ENCODE peak calls at places on chromosome 18, in four cellular contexts. One of them, this sample, is unnamed.

GRCh38 chr18:12420831-12421421 is 13.2 kb downstream of the PRELID3A start:
- DNase-seq in EL: no peak
- DNase-seq in KBM-7: peak; percentile 83
- DNase-seq in heart right ventricle: no peak
- DNase-seq in this sample: peak; percentile 58

GRCh38 chr18:5646739-5647138 is 102.9 kb upstream of the EPB41L3 start:
- DNase-seq in KBM-7: no peak
- DNase-seq in EL: no peak
- DNase-seq in heart right ventricle: no peak
- DNase-seq in this sample: no peak

GRCh38 chr18:56891870-56892269 is 240.7 kb downstream of the WDR7 start:
- DNase-seq in KBM-7: no peak
- DNase-seq in EL: no peak
- DNase-seq in heart right ventricle: no peak
- DNase-seq in this sample: no peak

GRCh38 chr18:21513292-21513691 is 87.2 kb downstream of the ESCO1 start:
- DNase-seq in KBM-7: no peak
- DNase-seq in heart right ventricle: no peak
- DNase-seq in EL: no peak
- DNase-seq in this sample: no peak

GRCh38 chr18:34248727-34249126 is 24.0 kb upstream of the NOL4 start:
- DNase-seq in KBM-7: no peak
- DNase-seq in heart right ventricle: no peak
- DNase-seq in EL: no peak
- DNase-seq in this sample: no peak

GRCh38 chr18:51135795-51136194 is 61.7 kb downstream of the MEX3C start:
- DNase-seq in heart right ventricle: no peak
- DNase-seq in EL: no peak
- DNase-seq in KBM-7: no peak
- DNase-seq in this sample: no peak

GRCh38 chr18:27713037-27713726 is 463.7 kb downstream of the CDH2 start:
- DNase-seq in KBM-7: no peak
- DNase-seq in EL: no peak
- DNase-seq in heart right ventricle: no peak
- DNase-seq in this sample: no peak

GRCh38 chr18:49368161-49368875 is 92.1 kb downstream of the DYM start:
- DNase-seq in KBM-7: no peak
- DNase-seq in heart right ventricle: no peak
- DNase-seq in EL: no peak
- DNase-seq in this sample: no peak

GRCh38 chr18:29644276-29644675 is 1398.3 kb downstream of the DSC3 start:
- DNase-seq in KBM-7: no peak
- DNase-seq in EL: peak; percentile 71
- DNase-seq in heart right ventricle: no peak
- DNase-seq in this sample: no peak

GRCh38 chr18:47725656-47726055 is 204.8 kb downstream of the SMAD2 start:
- DNase-seq in EL: no peak
- DNase-seq in KBM-7: no peak
- DNase-seq in heart right ventricle: no peak
- DNase-seq in this sample: no peak

GRCh38 chr18:7317804-7318231 is 86.9 kb downstream of the LRRC30 start:
- DNase-seq in heart right ventricle: no peak
- DNase-seq in EL: no peak
- DNase-seq in KBM-7: no peak
- DNase-seq in this sample: no peak

GRCh38 chr18:76721207-76721996 is 101.0 kb upstream of the ZNF236 start:
- DNase-seq in EL: no peak
- DNase-seq in KBM-7: no peak
- DNase-seq in heart right ventricle: no peak
- DNase-seq in this sample: no peak

GRCh38 chr18:11005528-11005927 is 143.8 kb downstream of the PIEZO2 start:
- DNase-seq in heart right ventricle: no peak
- DNase-seq in EL: peak; percentile 73
- DNase-seq in KBM-7: no peak
- DNase-seq in this sample: no peak

GRCh38 chr18:73842795-73843394 is 304.7 kb downstream of the FBXO15 start:
- DNase-seq in KBM-7: peak; percentile 30
- DNase-seq in EL: peak; percentile 40
- DNase-seq in heart right ventricle: peak; percentile 38
- DNase-seq in this sample: peak; percentile 72

GRCh38 chr18:79531386-79531785 is 135.7 kb downstream of the NFATC1 start:
- DNase-seq in KBM-7: no peak
- DNase-seq in EL: no peak
- DNase-seq in heart right ventricle: no peak
- DNase-seq in this sample: no peak

GRCh38 chr18:31723998-31724711 is 36.5 kb downstream of the SLC25A52 start:
- DNase-seq in EL: no peak
- DNase-seq in heart right ventricle: peak; percentile 32
- DNase-seq in KBM-7: no peak
- DNase-seq in this sample: no peak

GRCh38 chr18:55790296-55790695 is 202.3 kb upstream of the TCF4 start:
- DNase-seq in EL: peak; percentile 91
- DNase-seq in KBM-7: no peak
- DNase-seq in heart right ventricle: no peak
- DNase-seq in this sample: no peak